ENCODE peak calls at places on chromosomes 6 and 20, in seven cellular contexts. One of them, this sample, is unnamed.

GRCh38 chr6:70413829-70414494 is 654 bp downstream of the FAM135A start:
- DNase-seq in pancreas: no peak
- DNase-seq in tibial nerve: peak
- DNase-seq in stomach: no peak
- DNase-seq in heart right ventricle: no peak
- DNase-seq in GM12865: peak
- DNase-seq in transverse colon: no peak
- DNase-seq in this sample: no peak

GRCh38 chr6:55917756-55918415 is 42.5 kb upstream of the BMP5 start:
- DNase-seq in pancreas: no peak
- DNase-seq in tibial nerve: no peak
- DNase-seq in stomach: no peak
- DNase-seq in heart right ventricle: no peak
- DNase-seq in GM12865: no peak
- DNase-seq in transverse colon: no peak
- DNase-seq in this sample: no peak

GRCh38 chr6:139262519-139263300 is 29.1 kb downstream of the TXLNB start:
- DNase-seq in pancreas: no peak
- DNase-seq in tibial nerve: no peak
- DNase-seq in stomach: no peak
- DNase-seq in heart right ventricle: no peak
- DNase-seq in GM12865: peak
- DNase-seq in transverse colon: no peak
- DNase-seq in this sample: no peak

GRCh38 chr6:2111162-2111677 is 134.2 kb downstream of the GMDS start:
- DNase-seq in pancreas: no peak
- DNase-seq in tibial nerve: no peak
- DNase-seq in stomach: no peak
- DNase-seq in heart right ventricle: no peak
- DNase-seq in GM12865: peak
- DNase-seq in transverse colon: no peak
- DNase-seq in this sample: no peak

GRCh38 chr6:79461205-79461604 is 76.0 kb downstream of the LCA5 start:
- DNase-seq in pancreas: peak
- DNase-seq in tibial nerve: no peak
- DNase-seq in stomach: no peak
- DNase-seq in heart right ventricle: no peak
- DNase-seq in GM12865: no peak
- DNase-seq in transverse colon: no peak
- DNase-seq in this sample: no peak

GRCh38 chr20:10047427-10047826 is 12.6 kb downstream of the ANKEF1 start:
- DNase-seq in pancreas: no peak
- DNase-seq in tibial nerve: no peak
- DNase-seq in stomach: no peak
- DNase-seq in heart right ventricle: no peak
- DNase-seq in GM12865: no peak
- DNase-seq in transverse colon: no peak
- DNase-seq in this sample: no peak

GRCh38 chr6:147546501-147547368 is 38.2 kb downstream of the SAMD5 start:
- DNase-seq in pancreas: no peak
- DNase-seq in tibial nerve: no peak
- DNase-seq in stomach: no peak
- DNase-seq in heart right ventricle: no peak
- DNase-seq in GM12865: no peak
- DNase-seq in transverse colon: no peak
- DNase-seq in this sample: no peak

GRCh38 chr6:9834233-9834632 is 580.6 kb downstream of the TFAP2A start:
- DNase-seq in pancreas: no peak
- DNase-seq in tibial nerve: no peak
- DNase-seq in stomach: no peak
- DNase-seq in heart right ventricle: no peak
- DNase-seq in GM12865: no peak
- DNase-seq in transverse colon: no peak
- DNase-seq in this sample: no peak

GRCh38 chr6:55320691-55321086 is 6.6 kb upstream of the GFRAL start:
- DNase-seq in pancreas: no peak
- DNase-seq in tibial nerve: no peak
- DNase-seq in stomach: no peak
- DNase-seq in heart right ventricle: no peak
- DNase-seq in GM12865: no peak
- DNase-seq in transverse colon: no peak
- DNase-seq in this sample: no peak

GRCh38 chr6:43339168-43339567 is 30.3 kb downstream of the ZNF318 start:
- DNase-seq in pancreas: no peak
- DNase-seq in tibial nerve: no peak
- DNase-seq in stomach: no peak
- DNase-seq in heart right ventricle: no peak
- DNase-seq in GM12865: peak
- DNase-seq in transverse colon: no peak
- DNase-seq in this sample: no peak

GRCh38 chr20:55160022-55160421 is 684.6 kb downstream of the DOK5 start:
- DNase-seq in pancreas: no peak
- DNase-seq in tibial nerve: no peak
- DNase-seq in stomach: no peak
- DNase-seq in heart right ventricle: no peak
- DNase-seq in GM12865: no peak
- DNase-seq in transverse colon: no peak
- DNase-seq in this sample: no peak

GRCh38 chr6:45445749-45446454 is 68.2 kb upstream of the SUPT3H start:
- DNase-seq in pancreas: peak
- DNase-seq in tibial nerve: peak
- DNase-seq in stomach: peak
- DNase-seq in heart right ventricle: peak
- DNase-seq in GM12865: peak
- DNase-seq in transverse colon: peak
- DNase-seq in this sample: no peak

GRCh38 chr6:11315743-11316437 is 83.4 kb upstream of the NEDD9 start:
- DNase-seq in pancreas: no peak
- DNase-seq in tibial nerve: no peak
- DNase-seq in stomach: no peak
- DNase-seq in heart right ventricle: peak
- DNase-seq in GM12865: no peak
- DNase-seq in transverse colon: peak
- DNase-seq in this sample: no peak

GRCh38 chr20:45100563-45101245 is at the start of gene KCNS1:
- DNase-seq in pancreas: peak
- DNase-seq in tibial nerve: no peak
- DNase-seq in stomach: no peak
- DNase-seq in heart right ventricle: no peak
- DNase-seq in GM12865: no peak
- DNase-seq in transverse colon: no peak
- DNase-seq in this sample: no peak

GRCh38 chr6:18845891-18846290 is 458.7 kb downstream of the RNF144B start:
- DNase-seq in pancreas: no peak
- DNase-seq in tibial nerve: no peak
- DNase-seq in stomach: no peak
- DNase-seq in heart right ventricle: no peak
- DNase-seq in GM12865: no peak
- DNase-seq in transverse colon: no peak
- DNase-seq in this sample: no peak

GRCh38 chr6:117919775-117920492 is 12.9 kb downstream of the SLC35F1 start:
- DNase-seq in pancreas: peak
- DNase-seq in tibial nerve: no peak
- DNase-seq in stomach: peak
- DNase-seq in heart right ventricle: no peak
- DNase-seq in GM12865: no peak
- DNase-seq in transverse colon: no peak
- DNase-seq in this sample: no peak

GRCh38 chr20:24691901-24692351 is 222.5 kb downstream of the SYNDIG1 start:
- DNase-seq in pancreas: no peak
- DNase-seq in tibial nerve: no peak
- DNase-seq in stomach: peak
- DNase-seq in heart right ventricle: no peak
- DNase-seq in GM12865: no peak
- DNase-seq in transverse colon: no peak
- DNase-seq in this sample: no peak

GRCh38 chr20:25251558-25251957 is 3.7 kb downstream of the PYGB start:
- DNase-seq in pancreas: no peak
- DNase-seq in tibial nerve: no peak
- DNase-seq in stomach: no peak
- DNase-seq in heart right ventricle: no peak
- DNase-seq in GM12865: no peak
- DNase-seq in transverse colon: peak
- DNase-seq in this sample: no peak

GRCh38 chr20:36613974-36614373 is 8.4 kb downstream of the RAB5IF start:
- DNase-seq in pancreas: peak
- DNase-seq in tibial nerve: no peak
- DNase-seq in stomach: peak
- DNase-seq in heart right ventricle: no peak
- DNase-seq in GM12865: no peak
- DNase-seq in transverse colon: peak
- DNase-seq in this sample: no peak

GRCh38 chr20:8094415-8094818 is 37.6 kb upstream of the PLCB1 start:
- DNase-seq in pancreas: peak
- DNase-seq in tibial nerve: peak
- DNase-seq in stomach: peak
- DNase-seq in heart right ventricle: peak
- DNase-seq in GM12865: no peak
- DNase-seq in transverse colon: peak
- DNase-seq in this sample: peak

GRCh38 chr6:118872726-118873125 is 21.2 kb upstream of the ASF1A start:
- DNase-seq in pancreas: no peak
- DNase-seq in tibial nerve: no peak
- DNase-seq in stomach: no peak
- DNase-seq in heart right ventricle: no peak
- DNase-seq in GM12865: no peak
- DNase-seq in transverse colon: no peak
- DNase-seq in this sample: no peak

GRCh38 chr6:84910881-84911607 is 146.6 kb upstream of the TBX18 start:
- DNase-seq in pancreas: no peak
- DNase-seq in tibial nerve: no peak
- DNase-seq in stomach: no peak
- DNase-seq in heart right ventricle: no peak
- DNase-seq in GM12865: no peak
- DNase-seq in transverse colon: no peak
- DNase-seq in this sample: no peak

GRCh38 chr6:134436950-134437349 is 119.0 kb upstream of the SGK1 start:
- DNase-seq in pancreas: no peak
- DNase-seq in tibial nerve: no peak
- DNase-seq in stomach: no peak
- DNase-seq in heart right ventricle: no peak
- DNase-seq in GM12865: no peak
- DNase-seq in transverse colon: no peak
- DNase-seq in this sample: no peak

GRCh38 chr6:26457796-26458688 is at the start of gene BTN2A1:
- DNase-seq in pancreas: peak
- DNase-seq in tibial nerve: peak
- DNase-seq in stomach: peak
- DNase-seq in heart right ventricle: peak
- DNase-seq in GM12865: peak
- DNase-seq in transverse colon: peak
- DNase-seq in this sample: peak

DNA sequence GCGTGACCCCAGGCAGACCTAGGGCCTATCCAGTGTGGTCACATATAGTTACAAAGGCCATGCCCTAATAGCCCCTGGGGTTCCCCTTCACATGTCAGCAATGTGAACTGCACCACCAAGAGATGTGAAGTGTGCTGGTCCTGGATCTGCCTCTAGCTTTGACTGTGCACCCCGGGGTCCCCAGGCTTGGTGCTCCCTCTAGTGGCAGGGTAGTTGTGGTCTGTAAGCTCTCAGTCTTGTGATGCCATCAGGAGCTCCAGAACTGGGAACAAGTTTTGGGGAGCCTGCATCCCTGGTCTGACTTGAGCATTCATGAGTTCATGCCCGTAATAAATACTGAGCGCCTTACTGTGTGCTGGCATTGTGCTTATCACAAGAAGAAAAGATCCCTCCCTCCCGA is 143.4 kb downstream of the DHX35 start:
- DNase-seq in pancreas: no peak
- DNase-seq in tibial nerve: no peak
- DNase-seq in stomach: no peak
- DNase-seq in heart right ventricle: no peak
- DNase-seq in GM12865: peak
- DNase-seq in transverse colon: no peak
- DNase-seq in this sample: no peak
- TF ChIP-seq CTCF in pancreas: no peak
- TF ChIP-seq CTCF in tibial nerve: no peak
- TF ChIP-seq CTCF in stomach: no peak
- TF ChIP-seq CTCF in heart right ventricle: no peak
- TF ChIP-seq CTCF in GM12865: no peak
- TF ChIP-seq CTCF in transverse colon: no peak
- TF ChIP-seq CTCF in this sample: no peak

DNA sequence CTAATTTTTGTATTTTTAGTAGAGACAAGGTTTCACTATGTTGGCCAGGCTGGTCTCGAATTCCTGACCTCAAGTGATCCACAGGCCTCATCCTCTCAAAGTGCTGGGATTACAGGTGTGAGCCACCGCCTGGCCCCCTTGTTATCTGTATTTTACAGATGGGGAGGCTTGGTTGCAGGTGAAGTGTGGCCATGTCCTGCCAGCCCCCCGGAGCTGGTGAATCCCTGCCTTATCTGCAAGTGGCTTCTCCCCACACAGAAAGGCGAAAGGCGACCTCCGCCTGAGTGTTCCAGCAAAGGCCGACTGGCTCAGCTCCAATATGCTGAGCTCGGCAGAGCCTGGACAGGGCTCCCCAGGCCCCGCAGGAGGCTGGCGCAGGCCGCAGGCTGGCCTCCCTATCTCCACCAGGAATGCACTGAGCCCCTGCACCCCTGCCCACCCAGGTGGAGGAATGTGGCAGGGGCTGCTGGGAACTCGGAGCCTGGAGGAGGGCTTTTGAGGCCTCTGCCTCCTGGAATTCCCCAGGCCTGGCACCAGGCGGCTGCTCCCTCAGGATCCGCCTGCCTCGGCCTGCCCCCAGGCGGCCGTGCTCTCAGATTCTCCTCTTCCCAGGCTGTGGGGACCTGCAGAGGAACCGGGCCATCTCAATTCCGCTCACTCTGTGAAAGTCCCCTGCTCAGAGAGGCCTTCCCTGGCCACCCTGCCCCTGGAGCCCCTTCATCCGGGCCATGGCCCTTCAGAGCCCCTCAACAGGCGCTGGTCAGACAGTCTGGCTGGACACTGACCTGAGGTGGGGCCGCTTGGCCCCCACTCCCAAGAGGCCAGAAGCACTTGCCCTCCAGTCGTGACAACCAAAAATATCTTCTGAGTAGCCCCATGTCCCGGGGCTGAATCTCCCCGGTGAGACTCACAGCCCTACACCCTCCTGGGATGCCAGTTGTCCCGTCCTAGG is 9.3 kb upstream of the LAMA5 start:
- DNase-seq in pancreas: peak
- DNase-seq in tibial nerve: no peak
- DNase-seq in stomach: peak
- DNase-seq in heart right ventricle: peak
- DNase-seq in GM12865: no peak
- DNase-seq in transverse colon: no peak
- DNase-seq in this sample: no peak
- TF ChIP-seq CTCF in pancreas: no peak
- TF ChIP-seq CTCF in tibial nerve: peak
- TF ChIP-seq CTCF in stomach: no peak
- TF ChIP-seq CTCF in heart right ventricle: peak
- TF ChIP-seq CTCF in GM12865: no peak
- TF ChIP-seq CTCF in transverse colon: peak
- TF ChIP-seq CTCF in this sample: peak

GRCh38 chr6:109442393-109442924 is 1.9 kb downstream of the SMPD2 start:
- DNase-seq in pancreas: no peak
- DNase-seq in tibial nerve: no peak
- DNase-seq in stomach: peak
- DNase-seq in heart right ventricle: no peak
- DNase-seq in GM12865: peak
- DNase-seq in transverse colon: no peak
- DNase-seq in this sample: no peak
- TF ChIP-seq CTCF in pancreas: no peak
- TF ChIP-seq CTCF in tibial nerve: no peak
- TF ChIP-seq CTCF in stomach: no peak
- TF ChIP-seq CTCF in heart right ventricle: no peak
- TF ChIP-seq CTCF in GM12865: no peak
- TF ChIP-seq CTCF in transverse colon: no peak
- TF ChIP-seq CTCF in this sample: no peak

GRCh38 chr6:40852667-40853383 is 186.2 kb downstream of the UNC5CL start:
- DNase-seq in pancreas: peak
- DNase-seq in tibial nerve: no peak
- DNase-seq in stomach: no peak
- DNase-seq in heart right ventricle: no peak
- DNase-seq in GM12865: peak
- DNase-seq in transverse colon: no peak
- DNase-seq in this sample: no peak
- TF ChIP-seq CTCF in pancreas: peak
- TF ChIP-seq CTCF in tibial nerve: peak
- TF ChIP-seq CTCF in stomach: no peak
- TF ChIP-seq CTCF in heart right ventricle: no peak
- TF ChIP-seq CTCF in GM12865: peak
- TF ChIP-seq CTCF in transverse colon: no peak
- TF ChIP-seq CTCF in this sample: no peak